ENCODE peak calls at places on chromosomes 4 and X, in five cellular contexts. T, J, Y, L and Z are unnamed samples.
A peak's percentile ranks its signal among the peaks of the same experiment; 100 is the strongest.

GRCh38 chr4:19382993-19383392 is 868.7 kb upstream of the SLIT2 start:
- DNase-seq in Y (no peak), L (peak; percentile 55), J (no peak), T (no peak), Z (no peak)

GRCh38 chr4:82372502-82372873 is 1.3 kb downstream of the HNRNPD start:
- DNase-seq in L (peak; percentile 7), J (no peak), Y (no peak), T (no peak), Z (peak; percentile 60)

GRCh38 chr4:124708517-124709300 is 3.8 kb downstream of the ANKRD50 start:
- DNase-seq in J (no peak), L (no peak), Y (no peak), T (no peak), Z (no peak)

GRCh38 chr4:60926624-60927023 is 273.5 kb upstream of the ADGRL3 start:
- DNase-seq in Y (no peak), J (no peak), L (no peak), T (no peak), Z (no peak)

GRCh38 chr4:101211146-101211553 is 136.2 kb downstream of the PPP3CA start:
- DNase-seq in L (peak; percentile 83), T (no peak), Y (no peak), J (no peak), Z (no peak)

GRCh38 chrX:119899125-119899524 is 3.4 kb downstream of the AKAP14 start:
- DNase-seq in L (peak; percentile 7), J (no peak), T (no peak), Y (no peak), Z (no peak)

GRCh38 chr4:138494931-138495330 is 252.8 kb upstream of the SLC7A11 start:
- DNase-seq in J (no peak), Y (no peak), T (no peak), L (peak; percentile 48), Z (peak; percentile 49)

GRCh38 chr4:3324093-3324815 is 31.4 kb downstream of the RGS12 start:
- DNase-seq in Y (no peak), L (no peak), J (no peak), T (peak; percentile 36), Z (peak; percentile 16)

GRCh38 chrX:155094468-155095061 is 23.3 kb downstream of the BRCC3 start:
- DNase-seq in J (no peak), Y (no peak), L (peak; percentile 58), T (no peak), Z (peak; percentile 2)

GRCh38 chr4:77025643-77026321 is 50.0 kb downstream of the CCNI start:
- DNase-seq in Y (no peak), J (no peak), T (no peak), L (no peak), Z (no peak)

DNA sequence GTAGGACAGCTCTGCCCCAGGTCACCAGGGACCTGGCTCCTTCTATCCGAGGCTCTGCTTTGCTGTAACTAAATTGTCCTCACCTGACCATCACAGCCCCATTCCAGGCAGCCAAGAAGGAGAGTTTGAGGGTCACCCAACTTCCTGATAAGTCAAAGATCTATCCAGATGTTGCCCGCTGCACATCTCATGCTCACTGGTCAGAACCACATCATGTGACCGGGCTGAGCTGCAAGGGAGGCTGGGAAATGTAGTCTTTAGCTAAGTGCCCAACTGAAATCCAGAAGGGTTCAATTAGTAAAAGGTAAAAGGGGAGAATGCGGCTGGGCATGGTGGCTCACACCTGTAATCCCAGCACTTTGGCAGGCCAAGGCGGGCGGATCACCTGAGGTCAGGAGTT is 18.4 kb downstream of the HMX1 start:
- DNase-seq in L (no peak), T (no peak), Y (no peak), J (no peak), Z (no peak)
- H3K27me3 ChIP-seq in L (peaks cover 79% of the 10 kb centered on the region), T (peaks cover 24% of the 10 kb centered on the region), Y (peaks cover 54% of the 10 kb centered on the region), J (no peaks in the 10 kb centered on the region), Z (peaks cover 10% of the 10 kb centered on the region)

DNA sequence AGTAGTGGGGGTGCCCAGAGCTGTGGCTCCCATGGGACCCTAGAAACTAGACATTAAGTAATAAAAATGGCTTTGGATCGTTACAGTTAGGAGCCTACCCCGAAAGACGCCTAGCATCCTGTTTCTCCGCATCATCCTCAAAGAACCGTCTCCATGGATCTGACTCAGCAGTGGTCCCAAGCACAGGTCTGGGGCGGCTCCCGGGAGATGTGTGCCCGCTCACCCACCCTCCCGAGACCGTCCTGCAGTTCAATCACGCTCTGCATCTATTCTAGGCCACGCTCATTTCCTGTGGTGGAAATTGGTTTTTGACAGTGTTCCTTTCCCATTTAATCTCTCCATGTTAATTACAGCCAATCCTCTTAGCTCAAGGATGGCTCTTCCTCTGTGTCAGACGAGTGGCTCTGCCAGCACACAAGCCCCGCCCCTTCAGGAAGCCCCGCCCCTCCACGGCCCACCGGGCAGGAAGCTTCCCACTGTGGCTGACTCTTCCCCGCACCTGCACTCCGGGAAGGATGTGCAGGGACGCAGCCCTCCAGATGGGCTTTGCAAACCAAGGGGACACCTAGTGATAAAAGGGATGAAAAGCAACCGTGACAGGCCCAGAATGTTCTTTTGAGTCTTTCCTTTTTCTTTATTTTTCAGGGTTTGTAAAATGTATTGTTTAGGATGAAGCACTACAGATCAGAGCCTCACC is 34.5 kb upstream of the HELT start:
- DNase-seq in T (no peak), L (peak; percentile 70), Y (no peak), J (peak; percentile 12), Z (no peak)
- H3K27me3 ChIP-seq in T (no peaks in the 10 kb centered on the region), L (peaks cover 3% of the 10 kb centered on the region), Y (no peaks in the 10 kb centered on the region), J (no peaks in the 10 kb centered on the region), Z (no peaks in the 10 kb centered on the region)

GRCh38 chr4:90543419-90544170 is 416.4 kb downstream of the CCSER1 start:
- DNase-seq in J (no peak), L (no peak), T (no peak), Y (no peak), Z (no peak)

GRCh38 chr4:90536408-90536807 is 409.2 kb downstream of the CCSER1 start:
- DNase-seq in J (no peak), Y (no peak), L (no peak), T (no peak), Z (no peak)

GRCh38 chr4:90542216-90542615 is 415.0 kb downstream of the CCSER1 start:
- DNase-seq in T (no peak), L (no peak), J (no peak), Y (no peak), Z (no peak)

GRCh38 chr4:90537491-90537890 is 410.3 kb downstream of the CCSER1 start:
- DNase-seq in J (no peak), T (no peak), L (no peak), Y (no peak), Z (peak; percentile 3)

DNA sequence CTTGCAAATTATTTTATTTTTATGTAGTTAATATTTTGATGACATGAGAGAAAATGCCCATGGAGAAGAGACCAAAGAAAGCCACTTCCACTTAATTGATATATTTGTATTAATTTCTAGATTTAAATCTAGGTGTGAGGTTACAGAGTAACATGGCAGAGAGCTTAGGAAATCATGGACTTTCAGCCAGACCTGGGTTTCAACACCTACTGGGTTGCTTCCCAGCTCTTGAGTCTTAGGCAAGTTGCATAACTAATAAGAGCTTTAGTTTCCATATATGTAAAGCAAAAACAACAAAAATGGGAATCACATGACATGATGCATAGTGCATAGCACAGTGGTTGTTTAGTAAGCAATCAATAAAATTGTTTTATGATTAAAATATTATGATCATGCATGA is 413.3 kb downstream of the CCSER1 start:
- DNase-seq in L (no peak), J (no peak), Y (no peak), T (no peak), Z (no peak)
- H3K27me3 ChIP-seq in L (no peaks in the 10 kb centered on the region), J (no peaks in the 10 kb centered on the region), Y (no peaks in the 10 kb centered on the region), T (no peaks in the 10 kb centered on the region), Z (no peaks in the 10 kb centered on the region)

GRCh38 chrX:49829016-49829415 is at the start of gene PAGE4:
- DNase-seq in J (no peak), L (peak; percentile 4), T (no peak), Y (no peak), Z (no peak)
- H3K27me3 ChIP-seq in J (no peaks in the 10 kb centered on the region), L (peaks cover 47% of the 10 kb centered on the region), T (no peaks in the 10 kb centered on the region), Y (no peaks in the 10 kb centered on the region), Z (no peaks in the 10 kb centered on the region)

DNA sequence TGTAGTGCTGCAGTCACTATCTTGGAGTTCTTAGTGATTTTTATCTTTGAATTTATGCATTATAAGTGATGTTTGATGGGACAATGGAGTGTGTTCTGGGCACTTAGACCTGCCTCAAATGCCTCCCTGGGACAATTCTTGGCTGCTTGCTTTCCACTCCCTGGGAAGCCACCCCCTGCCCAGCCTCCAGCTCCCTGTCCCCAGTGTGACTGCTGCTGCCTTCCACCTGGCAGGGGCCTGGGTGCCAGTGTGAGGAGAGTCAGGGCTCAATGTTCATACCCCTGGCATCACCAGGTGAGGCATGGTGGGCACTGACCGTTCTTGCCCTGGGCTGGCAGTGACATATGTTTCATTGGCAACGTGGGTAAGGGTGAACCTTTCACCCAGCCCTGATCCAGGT is 14.8 kb downstream of the MSX1 start:
- DNase-seq in T (no peak), Y (no peak), L (no peak), J (no peak), Z (no peak)
- H3K27me3 ChIP-seq in T (peaks cover 49% of the 10 kb centered on the region), Y (peaks cover 64% of the 10 kb centered on the region), L (peaks cover 43% of the 10 kb centered on the region), J (peaks cover 18% of the 10 kb centered on the region), Z (peaks cover 20% of the 10 kb centered on the region)

GRCh38 chr4:80264352-80264647 is 2.2 kb upstream of the FGF5 start:
- DNase-seq in L (no peak), Y (no peak), J (no peak), T (no peak), Z (no peak)

GRCh38 chr4:80264825-80265224 is 1.6 kb upstream of the FGF5 start:
- DNase-seq in L (no peak), Y (no peak), J (no peak), T (no peak), Z (no peak)

GRCh38 chr4:80266902-80267380 is 477 bp downstream of the FGF5 start:
- DNase-seq in Y (peak; percentile 69), J (no peak), T (no peak), L (peak; percentile 30), Z (peak; percentile 64)

GRCh38 chr4:80266267-80266901 is at the start of gene FGF5:
- DNase-seq in L (peak; percentile 76), T (no peak), Y (peak; percentile 87), J (no peak), Z (peak; percentile 86)

GRCh38 chr4:80265571-80266266 is 745 bp upstream of the FGF5 start:
- DNase-seq in T (no peak), J (no peak), Y (no peak), L (peak; percentile 52), Z (peak; percentile 65)
- H3K27me3 ChIP-seq in T (peaks cover 12% of the 10 kb centered on the region), J (peaks cover 11% of the 10 kb centered on the region), Y (no peaks in the 10 kb centered on the region), L (no peaks in the 10 kb centered on the region), Z (no peaks in the 10 kb centered on the region)